ENCODE peak calls at places on chromosomes 2 and 18, in six cellular contexts. Z, G, H, P, C and Y are unnamed samples.

GRCh38 chr2:190961918-190962487 is 52.0 kb downstream of the STAT1 start:
- DNase-seq in Z (no peak), G (no peak), H (no peak), P (no peak), C (no peak), Y (no peak)

GRCh38 chr2:33607137-33607781 is 8.2 kb upstream of the FAM98A start:
- DNase-seq in Z (no peak), G (no peak), H (no peak), P (no peak), C (no peak), Y (no peak)

GRCh38 chr2:3379339-3379646 is 201 bp upstream of the TRAPPC12 start:
- DNase-seq in Z (no peak), G (no peak), H (no peak), P (no peak), C (no peak), Y (no peak)

GRCh38 chr18:63119647-63120046 is 199.9 kb downstream of the BCL2 start:
- DNase-seq in Z (no peak), G (peak), H (peak), P (peak), C (peak), Y (no peak)

GRCh38 chr2:74502147-74502719 is 2.8 kb upstream of the LBX2 start:
- DNase-seq in Z (peak), G (no peak), H (no peak), P (peak), C (no peak), Y (no peak)

GRCh38 chr2:74003494-74004211 is 18.9 kb downstream of the TET3 start:
- DNase-seq in Z (peak), G (no peak), H (no peak), P (no peak), C (no peak), Y (no peak)

GRCh38 chr18:26307161-26307773 is 81.0 kb downstream of the TAF4B start:
- DNase-seq in Z (peak), G (peak), H (peak), P (peak), C (peak), Y (peak)

GRCh38 chr2:120825370-120826259 is 89.9 kb downstream of the GLI2 start:
- DNase-seq in Z (no peak), G (no peak), H (no peak), P (no peak), C (no peak), Y (no peak)

GRCh38 chr2:32009479-32010256 is 1.1 kb downstream of the MEMO1 start:
- DNase-seq in Z (peak), G (peak), H (peak), P (no peak), C (no peak), Y (no peak)

GRCh38 chr2:13009027-13009426 is 292.3 kb downstream of the TRIB2 start:
- DNase-seq in Z (no peak), G (no peak), H (no peak), P (no peak), C (no peak), Y (no peak)

GRCh38 chr18:25661836-25662235 is 309.9 kb upstream of the ZNF521 start:
- DNase-seq in Z (no peak), G (no peak), H (no peak), P (no peak), C (no peak), Y (no peak)

GRCh38 chr2:198100323-198100722 is 295.9 kb downstream of the PLCL1 start:
- DNase-seq in Z (peak), G (peak), H (no peak), P (no peak), C (no peak), Y (no peak)

GRCh38 chr18:58887613-58887963 is 22.9 kb downstream of the ZNF532 start:
- DNase-seq in Z (no peak), G (peak), H (no peak), P (no peak), C (peak), Y (peak)

GRCh38 chr2:43087413-43087812 is 139.0 kb downstream of the ZFP36L2 start:
- DNase-seq in Z (no peak), G (no peak), H (no peak), P (no peak), C (no peak), Y (no peak)

GRCh38 chr2:175036582-175037018 is 31.4 kb upstream of the CHN1 start:
- DNase-seq in Z (peak), G (peak), H (peak), P (peak), C (peak), Y (no peak)

GRCh38 chr2:84879595-84880394 is 1.1 kb downstream of the TRABD2A start:
- DNase-seq in Z (no peak), G (no peak), H (no peak), P (no peak), C (no peak), Y (no peak)

GRCh38 chr2:40371525-40372277 is 80.2 kb downstream of the SLC8A1 start:
- DNase-seq in Z (no peak), G (no peak), H (no peak), P (no peak), C (no peak), Y (no peak)

GRCh38 chr2:86791574-86791973 is 861 bp upstream of the CD8A start:
- DNase-seq in Z (no peak), G (no peak), H (no peak), P (no peak), C (no peak), Y (no peak)

GRCh38 chr2:114684404-114684803 is 242.0 kb downstream of the DPP10 start:
- DNase-seq in Z (no peak), G (no peak), H (no peak), P (no peak), C (no peak), Y (no peak)

GRCh38 chr2:230899287-230899686 is 25.8 kb downstream of the GPR55 start:
- DNase-seq in Z (no peak), G (no peak), H (no peak), P (no peak), C (no peak), Y (no peak)

GRCh38 chr2:170221317-170222288 is 43.7 kb downstream of the MYO3B start:
- DNase-seq in Z (no peak), G (no peak), H (peak), P (no peak), C (peak), Y (no peak)

GRCh38 chr2:183543731-183544130 is 419.5 kb downstream of the NUP35 start:
- DNase-seq in Z (no peak), G (no peak), H (no peak), P (no peak), C (no peak), Y (peak)

GRCh38 chr2:176122266-176122632 is 270 bp upstream of the HOXD9 start:
- DNase-seq in Z (no peak), G (no peak), H (no peak), P (no peak), C (no peak), Y (no peak)

GRCh38 chr2:23271230-23271629 is 113.7 kb upstream of the KLHL29 start:
- DNase-seq in Z (no peak), G (no peak), H (no peak), P (no peak), C (no peak), Y (no peak)
- TF ChIP-seq MYC in Z (no peak), G (no peak), H (no peak), P (no peak), C (no peak), Y (no peak)

GRCh38 chr2:134459706-134460406 is 206.0 kb downstream of the MGAT5 start:
- DNase-seq in Z (no peak), G (no peak), H (no peak), P (no peak), C (no peak), Y (no peak)

GRCh38 chr2:134458950-134459349 is 205.1 kb downstream of the MGAT5 start:
- DNase-seq in Z (no peak), G (no peak), H (no peak), P (no peak), C (no peak), Y (no peak)

GRCh38 chr2:134457353-134457752 is 203.5 kb downstream of the MGAT5 start:
- DNase-seq in Z (no peak), G (no peak), H (no peak), P (no peak), C (no peak), Y (no peak)

GRCh38 chr2:134457765-134458202 is 203.9 kb downstream of the MGAT5 start:
- DNase-seq in Z (no peak), G (no peak), H (no peak), P (peak), C (no peak), Y (no peak)

GRCh38 chr2:134458454-134458853 is 204.6 kb downstream of the MGAT5 start:
- DNase-seq in Z (no peak), G (no peak), H (no peak), P (no peak), C (no peak), Y (no peak)
- TF ChIP-seq MYC in Z (no peak), G (no peak), H (no peak), P (no peak), C (no peak), Y (no peak)

GRCh38 chr2:604385-604784 is 72.8 kb downstream of the TMEM18 start:
- DNase-seq in Z (no peak), G (no peak), H (no peak), P (no peak), C (no peak), Y (no peak)
- TF ChIP-seq MYC in Z (no peak), G (no peak), H (no peak), P (no peak), C (no peak), Y (no peak)

GRCh38 chr2:238493880-238494572 is 67.3 kb downstream of the ASB1 start:
- DNase-seq in Z (no peak), G (peak), H (no peak), P (no peak), C (no peak), Y (no peak)
- TF ChIP-seq MYC in Z (no peak), G (no peak), H (no peak), P (no peak), C (no peak), Y (no peak)

DNA sequence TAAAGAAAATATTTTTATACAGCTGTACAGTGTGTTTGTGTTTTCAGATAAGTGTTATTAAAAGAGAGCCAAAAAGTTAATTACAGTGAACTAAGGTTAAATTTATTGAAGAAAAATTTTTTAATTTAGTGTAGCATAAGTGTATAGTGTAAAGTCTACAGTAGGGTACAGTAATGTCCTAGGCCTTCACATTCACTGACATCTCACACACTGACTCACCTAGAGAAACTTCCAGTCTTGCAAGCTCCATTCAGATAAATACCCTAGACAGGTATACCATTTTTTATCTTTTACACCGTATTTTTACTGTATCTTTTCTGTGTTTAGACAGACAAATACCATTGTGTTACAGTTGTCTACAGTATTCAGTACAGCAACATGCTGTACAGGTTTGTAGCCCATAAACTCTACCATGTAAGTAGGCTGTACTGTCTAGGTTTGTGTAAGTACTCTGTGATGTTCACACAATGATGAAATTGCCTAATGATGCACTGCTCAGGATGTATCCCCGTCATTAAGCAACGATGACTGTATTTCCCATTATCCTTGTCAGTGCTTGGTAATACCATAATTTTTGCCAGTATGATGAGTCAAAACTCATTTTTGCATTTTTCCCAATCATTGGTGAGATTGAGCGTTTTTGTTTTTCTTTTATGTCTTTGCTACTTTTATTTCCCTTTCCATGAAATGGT is 48.2 kb upstream of the B3GNT2 start:
- DNase-seq in Z (no peak), G (no peak), H (peak), P (no peak), C (peak), Y (no peak)
- TF ChIP-seq MYC in Z (no peak), G (no peak), H (no peak), P (no peak), C (no peak), Y (no peak)